ENCODE peak calls at places on chromosomes 13 and 19, in eight cellular contexts. L, R, M, V, N, D, P and Q are unnamed samples.

GRCh38 chr13:42740753-42741152 is 40.6 kb upstream of the FAM216B start:
- DNase-seq in N (peak), P (no peak), R (no peak), D (no peak), L (no peak), V (no peak), M (no peak), Q (no peak)

GRCh38 chr13:54194233-54195024 is 1165.8 kb downstream of the OLFM4 start:
- DNase-seq in N (no peak), R (no peak), V (peak), M (no peak), L (no peak), D (no peak), P (no peak), Q (no peak)

GRCh38 chr13:107203146-107203847 is 635.4 kb upstream of the ARGLU1 start:
- DNase-seq in L (no peak), D (no peak), P (no peak), M (peak), R (no peak), V (no peak), N (peak), Q (no peak)

GRCh38 chr13:30898721-30899188 is 7.3 kb upstream of the MEDAG start:
- DNase-seq in N (peak), L (no peak), R (no peak), D (no peak), P (no peak), V (no peak), M (no peak), Q (no peak)

GRCh38 chr13:40787062-40787461 is 2.3 kb upstream of the SLC25A15 start:
- DNase-seq in M (no peak), V (no peak), P (no peak), D (no peak), R (no peak), L (no peak), N (no peak), Q (no peak)

GRCh38 chr19:39671739-39672363 is 16.1 kb downstream of the LGALS16 start:
- DNase-seq in L (peak), P (peak), M (peak), N (peak), D (peak), V (peak), R (no peak), Q (peak)

GRCh38 chr19:35049456-35049855 is 7.9 kb downstream of the HPN start:
- DNase-seq in V (no peak), D (no peak), N (no peak), L (no peak), M (no peak), R (no peak), P (no peak), Q (no peak)

GRCh38 chr13:22423261-22423660 is 752.4 kb downstream of the FGF9 start:
- DNase-seq in N (no peak), D (no peak), L (no peak), V (no peak), P (no peak), R (no peak), M (no peak), Q (no peak)